ENCODE peak calls at places on chromosomes 16 and 17, in ten cellular contexts. S is CD8-positive, alpha-beta memory T cell; K is LoVo; D is sigmoid colon; F is cerebellum; I is substantia nigra; U is AG20443; W is GM12892; T is hepatocyte; G is GM20000. R is an unnamed sample.

GRCh38 chr17:15185625-15185991 is 79.5 kb downstream of the PMP22 start:
- DNase-seq in S (no peak), F (peak), T (peak), U (peak), D (no peak), W (no peak), G (no peak), I (no peak), K (no peak), R (no peak)

GRCh38 chr17:49843774-49844350 is 4.0 kb downstream of the TAC4 start:
- DNase-seq in T (no peak), F (no peak), G (peak), I (no peak), U (no peak), W (no peak), S (no peak), D (peak), K (no peak), R (peak)

GRCh38 chr16:22206847-22207714 is 1.0 kb downstream of the EEF2K start:
- DNase-seq in T (peak), U (peak), D (peak), I (peak), F (peak), K (no peak), S (peak), W (peak), G (peak), R (peak)

GRCh38 chr17:17494499-17495447 is 1.4 kb downstream of the RASD1 start:
- DNase-seq in G (no peak), U (peak), T (peak), S (no peak), D (peak), W (no peak), I (peak), F (peak), K (no peak), R (no peak)

GRCh38 chr17:40399185-40399584 is 18.5 kb downstream of the TOP2A start:
- DNase-seq in T (peak), S (no peak), G (peak), W (no peak), F (peak), U (peak), K (peak), D (no peak), I (no peak), R (peak)

GRCh38 chr17:6711081-6711674 is 2.0 kb downstream of the SLC13A5 start:
- DNase-seq in K (no peak), D (no peak), U (no peak), S (no peak), I (peak), W (no peak), F (no peak), G (no peak), T (no peak), R (no peak)

GRCh38 chr17:77601054-77601979 is 357.2 kb upstream of the TNRC6C start:
- DNase-seq in I (no peak), G (no peak), U (no peak), K (no peak), T (no peak), S (no peak), F (peak), W (no peak), D (peak), R (no peak)

GRCh38 chr17:47358652-47359051 is 34.9 kb downstream of the EFCAB13 start:
- DNase-seq in I (no peak), F (no peak), K (no peak), S (no peak), G (no peak), D (no peak), U (no peak), T (no peak), W (no peak), R (no peak)

GRCh38 chr17:14333506-14333905 is 32.6 kb downstream of the HS3ST3B1 start:
- DNase-seq in I (no peak), G (no peak), U (no peak), S (no peak), F (no peak), W (no peak), D (no peak), T (no peak), K (no peak), R (no peak)

GRCh38 chr17:49494937-49495841 is at the start of gene NGFR:
- DNase-seq in G (peak), K (peak), I (peak), D (no peak), T (peak), U (peak), S (peak), F (peak), W (peak), R (peak)

GRCh38 chr17:77529328-77529650 is 388.5 kb downstream of the SEC14L1 start:
- DNase-seq in U (no peak), S (no peak), G (no peak), T (no peak), W (no peak), K (no peak), I (no peak), D (no peak), F (no peak), R (no peak)

GRCh38 chr16:57533618-57534336 is 2.6 kb downstream of the CCDC102A start:
- DNase-seq in G (no peak), T (no peak), U (peak), I (no peak), D (peak), K (no peak), S (peak), W (no peak), F (no peak), R (no peak)

GRCh38 chr16:2816751-2817495 is at the start of gene PRSS21:
- DNase-seq in D (peak), W (no peak), F (no peak), G (no peak), S (peak), U (no peak), K (no peak), T (no peak), I (no peak), R (no peak)

GRCh38 chr17:82984751-82985435 is 94.5 kb upstream of the METRNL start:
- DNase-seq in F (no peak), S (no peak), I (no peak), U (no peak), G (no peak), W (no peak), D (no peak), T (no peak), K (no peak), R (peak)

GRCh38 chr16:67441907-67442306 is 11.0 kb downstream of the HSD11B2 start:
- DNase-seq in D (no peak), U (no peak), F (peak), G (no peak), K (no peak), S (no peak), I (no peak), T (no peak), W (no peak), R (no peak)

GRCh38 chr16:53168744-53169143 is 114.0 kb downstream of the CHD9 start:
- DNase-seq in S (no peak), U (no peak), G (no peak), K (no peak), W (no peak), T (no peak), I (no peak), F (no peak), D (no peak), R (no peak)

GRCh38 chr17:50626037-50626574 is 8.6 kb upstream of the ABCC3 start:
- DNase-seq in D (peak), K (peak), G (peak), U (peak), W (peak), S (peak), F (peak), T (peak), I (peak), R (peak)

GRCh38 chr16:16093625-16094332 is 129.5 kb downstream of the ABCC6 start:
- DNase-seq in W (no peak), K (no peak), G (no peak), I (no peak), D (no peak), U (no peak), F (no peak), T (no peak), S (no peak), R (no peak)

GRCh38 chr16:17426451-17426850 is 44.3 kb downstream of the XYLT1 start:
- DNase-seq in F (no peak), G (no peak), K (peak), I (no peak), S (no peak), T (peak), U (no peak), W (no peak), D (no peak), R (no peak)

GRCh38 chr16:26273607-26274006 is 581.8 kb downstream of the HS3ST4 start:
- DNase-seq in T (no peak), F (no peak), W (no peak), K (no peak), I (no peak), G (no peak), U (no peak), D (no peak), S (no peak), R (no peak)

GRCh38 chr17:64554028-64554637 is 47.4 kb downstream of the CEP95 start:
- DNase-seq in G (no peak), S (no peak), F (no peak), I (no peak), K (no peak), W (no peak), D (no peak), T (no peak), U (no peak), R (no peak)

GRCh38 chr17:46862949-46863348 is 11.6 kb downstream of the WNT9B start:
- DNase-seq in W (no peak), K (no peak), S (no peak), U (no peak), G (no peak), F (no peak), T (no peak), D (no peak), I (no peak), R (no peak)

GRCh38 chr17:21452377-21453143 is 76.4 kb downstream of the KCNJ12 start:
- DNase-seq in U (peak), G (no peak), K (no peak), I (peak), T (peak), D (peak), W (no peak), F (peak), S (no peak), R (no peak)

GRCh38 chr16:81697321-81697885 is 81.7 kb upstream of the PLCG2 start:
- DNase-seq in U (peak), G (peak), T (peak), F (no peak), S (peak), K (no peak), W (peak), I (peak), D (no peak), R (no peak)

GRCh38 chr17:68199837-68200688 is 47.8 kb upstream of the AMZ2 start:
- DNase-seq in G (no peak), S (no peak), T (no peak), F (no peak), K (no peak), W (no peak), D (no peak), I (no peak), U (no peak), R (no peak)

GRCh38 chr16:12904041-12904671 is 2.8 kb downstream of the SHISA9 start:
- DNase-seq in F (no peak), G (no peak), S (no peak), I (no peak), T (no peak), U (no peak), K (no peak), D (no peak), W (no peak), R (no peak)

GRCh38 chr17:80779961-80780380 is 211.7 kb upstream of the CHMP6 start:
- DNase-seq in G (no peak), S (no peak), W (no peak), U (peak), F (no peak), K (no peak), T (no peak), D (peak), I (no peak), R (no peak)

GRCh38 chr16:12539185-12539929 is 264.3 kb downstream of the CPPED1 start:
- DNase-seq in S (no peak), T (peak), W (no peak), F (no peak), G (peak), I (no peak), D (no peak), K (no peak), U (peak), R (no peak)

GRCh38 chr17:28252436-28252835 is 66.6 kb upstream of the TMEM97 start:
- DNase-seq in D (no peak), S (no peak), K (no peak), I (no peak), T (no peak), F (no peak), W (no peak), U (no peak), G (no peak), R (no peak)

GRCh38 chr16:77896357-77896972 is 108.1 kb downstream of the VAT1L start:
- DNase-seq in K (no peak), I (no peak), D (no peak), G (no peak), T (no peak), S (no peak), W (no peak), F (no peak), U (no peak), R (no peak)

GRCh38 chr16:49048557-49048956 is 233.1 kb downstream of the CBLN1 start:
- DNase-seq in T (no peak), U (no peak), K (no peak), G (no peak), D (no peak), S (no peak), F (no peak), I (peak), W (no peak), R (no peak)

GRCh38 chr17:2899911-2900310 is 103.7 kb downstream of the RAP1GAP2 start:
- DNase-seq in S (no peak), K (peak), F (no peak), U (no peak), D (no peak), T (peak), W (no peak), I (no peak), G (no peak), R (no peak)

GRCh38 chr16:27405546-27406451 is 3.8 kb downstream of the IL21R start:
- DNase-seq in I (no peak), S (no peak), F (no peak), W (no peak), D (no peak), T (no peak), U (peak), G (peak), K (no peak), R (no peak)

GRCh38 chr16:2531371-2531695 is at the start of gene CEMP1:
- DNase-seq in S (no peak), T (no peak), K (no peak), I (no peak), U (no peak), W (no peak), F (no peak), G (no peak), D (no peak), R (no peak)